ENCODE peak calls at places on chromosomes 11 and 22, in seven cellular contexts. L, N, P, U, O, Q and M are unnamed samples.

GRCh38 chr11:44862546-44863101 is 88.1 kb downstream of the TP53I11 start:
- DNase-seq in L (no peak), N (no peak), P (no peak), U (no peak), O (no peak), Q (no peak), M (no peak)

GRCh38 chr11:19777032-19777341 is 64.3 kb downstream of the NAV2 start:
- DNase-seq in L (peak; percentile 22), N (no peak), P (no peak), U (no peak), O (no peak), Q (no peak), M (no peak)

GRCh38 chr22:50587407-50587806 is 4.8 kb upstream of the CHKB start:
- DNase-seq in L (no peak), N (no peak), P (no peak), U (no peak), O (no peak), Q (no peak), M (no peak)

GRCh38 chr11:113705871-113706654 is at the start of gene TMPRSS5:
- DNase-seq in L (no peak), N (no peak), P (peak; percentile 66), U (no peak), O (peak; percentile 49), Q (no peak), M (no peak)

GRCh38 chr11:2436521-2437031 is 7.7 kb downstream of the TRPM5 start:
- DNase-seq in L (no peak), N (no peak), P (no peak), U (no peak), O (no peak), Q (no peak), M (no peak)

GRCh38 chr22:30606455-30607299 is at the start of gene TCN2:
- DNase-seq in L (peak; percentile 58), N (peak; percentile 22), P (peak; percentile 93), U (peak; percentile 20), O (peak; percentile 10), Q (peak; percentile 14), M (peak; percentile 15)

GRCh38 chr11:118287006-118287405 is 17.5 kb upstream of the CD3E start:
- DNase-seq in L (no peak), N (no peak), P (no peak), U (no peak), O (no peak), Q (no peak), M (no peak)

GRCh38 chr11:134154441-134154840 is 69.3 kb downstream of the NCAPD3 start:
- DNase-seq in L (no peak), N (no peak), P (no peak), U (no peak), O (no peak), Q (no peak), M (no peak)

GRCh38 chr11:77202941-77203900 is 75.2 kb downstream of the MYO7A start:
- DNase-seq in L (no peak), N (no peak), P (peak; percentile 73), U (no peak), O (no peak), Q (no peak), M (no peak)

GRCh38 chr11:69947059-69947771 is 128.0 kb upstream of the FGF3 start:
- DNase-seq in L (no peak), N (no peak), P (no peak), U (no peak), O (no peak), Q (no peak), M (no peak)

GRCh38 chr22:38862375-38863329 is 9.4 kb downstream of the CBX6 start:
- DNase-seq in L (no peak), N (no peak), P (no peak), U (no peak), O (no peak), Q (no peak), M (no peak)

GRCh38 chr22:46681010-46681409 is 57.0 kb downstream of the CERK start:
- DNase-seq in L (peak; percentile 21), N (no peak), P (no peak), U (no peak), O (no peak), Q (no peak), M (no peak)

GRCh38 chr22:25067851-25068421 is 115.4 kb downstream of the KIAA1671 start:
- DNase-seq in L (no peak), N (no peak), P (no peak), U (peak; percentile 49), O (no peak), Q (peak; percentile 89), M (peak; percentile 95)

GRCh38 chr11:10807629-10808552 is 835 bp downstream of the EIF4G2 start:
- DNase-seq in L (peak; percentile 60), N (no peak), P (peak; percentile 94), U (peak; percentile 49), O (peak; percentile 8), Q (peak; percentile 41), M (peak; percentile 55)

GRCh38 chr11:34609850-34610249 is 11.0 kb upstream of the EHF start:
- DNase-seq in L (no peak), N (no peak), P (no peak), U (no peak), O (no peak), Q (no peak), M (no peak)

GRCh38 chr11:68838572-68838964 is 3.1 kb downstream of the CPT1A start:
- DNase-seq in L (no peak), N (no peak), P (no peak), U (no peak), O (no peak), Q (peak; percentile 8), M (no peak)

GRCh38 chr22:39408173-39408572 is 8.6 kb downstream of the TAB1 start:
- DNase-seq in L (no peak), N (no peak), P (no peak), U (no peak), O (no peak), Q (no peak), M (no peak)

GRCh38 chr11:70034740-70035365 is 43.3 kb upstream of the ANO1 start:
- DNase-seq in L (no peak), N (no peak), P (peak; percentile 58), U (no peak), O (peak; percentile 19), Q (no peak), M (no peak)